ENCODE peak calls at places on chromosomes 6 and 20, in four cellular contexts. One of them, this sample, is unnamed. For H3K9me3, the result is how much of the 10 kb centered on the place peaks cover.

GRCh38 chr6:130191376-130191702 is 31.4 kb downstream of the SAMD3 start:
- DNase-seq in Peyer's patch: no peak
- DNase-seq in right cardiac atrium: no peak
- DNase-seq in suprapubic skin: no peak
- DNase-seq in this sample: no peak

GRCh38 chr6:88141641-88142298 is 24.4 kb downstream of the CNR1 start:
- DNase-seq in Peyer's patch: peak
- DNase-seq in right cardiac atrium: no peak
- DNase-seq in suprapubic skin: no peak
- DNase-seq in this sample: no peak

GRCh38 chr6:54019860-54020259 is 91.4 kb upstream of the MLIP start:
- DNase-seq in Peyer's patch: no peak
- DNase-seq in right cardiac atrium: no peak
- DNase-seq in suprapubic skin: no peak
- DNase-seq in this sample: no peak

GRCh38 chr6:39800388-39801032 is 8.3 kb downstream of the DAAM2 start:
- DNase-seq in Peyer's patch: no peak
- DNase-seq in right cardiac atrium: peak
- DNase-seq in suprapubic skin: no peak
- DNase-seq in this sample: no peak

GRCh38 chr6:113362542-113363430 is 494.4 kb upstream of the MARCKS start:
- DNase-seq in Peyer's patch: no peak
- DNase-seq in right cardiac atrium: no peak
- DNase-seq in suprapubic skin: no peak
- DNase-seq in this sample: no peak

GRCh38 chr6:142482249-142482648 is 180.4 kb downstream of the ADGRG6 start:
- DNase-seq in Peyer's patch: no peak
- DNase-seq in right cardiac atrium: no peak
- DNase-seq in suprapubic skin: no peak
- DNase-seq in this sample: no peak

GRCh38 chr6:116954335-116954734 is 77.3 kb downstream of the RFX6 start:
- DNase-seq in Peyer's patch: no peak
- DNase-seq in right cardiac atrium: no peak
- DNase-seq in suprapubic skin: no peak
- DNase-seq in this sample: no peak

GRCh38 chr6:29553268-29554057 is 6.1 kb downstream of the UBD start:
- DNase-seq in Peyer's patch: peak
- DNase-seq in right cardiac atrium: peak
- DNase-seq in suprapubic skin: no peak
- DNase-seq in this sample: no peak

GRCh38 chr20:29298759-29299613 is 1958.5 kb upstream of the DEFB115 start:
- DNase-seq in Peyer's patch: no peak
- DNase-seq in right cardiac atrium: no peak
- DNase-seq in suprapubic skin: no peak
- DNase-seq in this sample: no peak

GRCh38 chr6:137094411-137095008 is 49.7 kb upstream of the IL20RA start:
- DNase-seq in Peyer's patch: peak
- DNase-seq in right cardiac atrium: no peak
- DNase-seq in suprapubic skin: peak
- DNase-seq in this sample: no peak

GRCh38 chr20:8421981-8422380 is 289.9 kb downstream of the PLCB1 start:
- DNase-seq in Peyer's patch: no peak
- DNase-seq in right cardiac atrium: no peak
- DNase-seq in suprapubic skin: no peak
- DNase-seq in this sample: no peak

GRCh38 chr6:20237677-20238460 is 25.6 kb upstream of the MBOAT1 start:
- DNase-seq in Peyer's patch: no peak
- DNase-seq in right cardiac atrium: no peak
- DNase-seq in suprapubic skin: no peak
- DNase-seq in this sample: no peak

GRCh38 chr6:35048631-35049083 is 92.5 kb downstream of the TCP11 start:
- DNase-seq in Peyer's patch: no peak
- DNase-seq in right cardiac atrium: no peak
- DNase-seq in suprapubic skin: no peak
- DNase-seq in this sample: peak

GRCh38 chr6:6686748-6687601 is 98.5 kb downstream of the LY86 start:
- DNase-seq in Peyer's patch: peak
- DNase-seq in right cardiac atrium: peak
- DNase-seq in suprapubic skin: peak
- DNase-seq in this sample: peak

GRCh38 chr6:110542311-110543024 is 66.1 kb upstream of the SLC22A16 start:
- DNase-seq in Peyer's patch: no peak
- DNase-seq in right cardiac atrium: peak
- DNase-seq in suprapubic skin: no peak
- DNase-seq in this sample: peak

GRCh38 chr6:40789143-40789764 is 202.1 kb upstream of the LRFN2 start:
- DNase-seq in Peyer's patch: no peak
- DNase-seq in right cardiac atrium: no peak
- DNase-seq in suprapubic skin: no peak
- DNase-seq in this sample: no peak

GRCh38 chr20:50731930-50732690 is 730 bp downstream of the PARD6B start:
- DNase-seq in Peyer's patch: no peak
- DNase-seq in right cardiac atrium: no peak
- DNase-seq in suprapubic skin: no peak
- DNase-seq in this sample: no peak

GRCh38 chr6:83891586-83891985 is 32.1 kb downstream of the CYB5R4 start:
- DNase-seq in Peyer's patch: no peak
- DNase-seq in right cardiac atrium: no peak
- DNase-seq in suprapubic skin: no peak
- DNase-seq in this sample: no peak

GRCh38 chr20:10591956-10592521 is 81.8 kb downstream of the JAG1 start:
- DNase-seq in Peyer's patch: no peak
- DNase-seq in right cardiac atrium: no peak
- DNase-seq in suprapubic skin: no peak
- DNase-seq in this sample: no peak

GRCh38 chr20:34988176-34988540 is 32.5 kb downstream of the MYH7B start:
- DNase-seq in Peyer's patch: no peak
- DNase-seq in right cardiac atrium: no peak
- DNase-seq in suprapubic skin: no peak
- DNase-seq in this sample: no peak

GRCh38 chr20:54194724-54195438 is 13.0 kb upstream of the PFDN4 start:
- DNase-seq in Peyer's patch: no peak
- DNase-seq in right cardiac atrium: no peak
- DNase-seq in suprapubic skin: no peak
- DNase-seq in this sample: no peak

GRCh38 chr6:143515766-143516355 is 4.3 kb upstream of the FUCA2 start:
- DNase-seq in Peyer's patch: no peak
- DNase-seq in right cardiac atrium: no peak
- DNase-seq in suprapubic skin: no peak
- DNase-seq in this sample: no peak

GRCh38 chr6:1670711-1671462 is 61.2 kb downstream of the FOXC1 start:
- DNase-seq in Peyer's patch: no peak
- DNase-seq in right cardiac atrium: no peak
- DNase-seq in suprapubic skin: no peak
- DNase-seq in this sample: no peak

GRCh38 chr6:170535002-170535401 is 18.1 kb downstream of the PSMB1 start:
- DNase-seq in Peyer's patch: no peak
- DNase-seq in right cardiac atrium: no peak
- DNase-seq in suprapubic skin: no peak
- DNase-seq in this sample: no peak

GRCh38 chr6:169866668-169867521 is 115.5 kb downstream of the ERMARD start:
- DNase-seq in Peyer's patch: no peak
- DNase-seq in right cardiac atrium: no peak
- DNase-seq in suprapubic skin: no peak
- DNase-seq in this sample: no peak

GRCh38 chr6:81476881-81477280 is 275.6 kb downstream of the TENT5A start:
- DNase-seq in Peyer's patch: no peak
- DNase-seq in right cardiac atrium: no peak
- DNase-seq in suprapubic skin: no peak
- DNase-seq in this sample: no peak

GRCh38 chr6:105428342-105428957 is 25.6 kb upstream of the PREP start:
- DNase-seq in Peyer's patch: no peak
- DNase-seq in right cardiac atrium: no peak
- DNase-seq in suprapubic skin: no peak
- DNase-seq in this sample: no peak

GRCh38 chr6:116096979-116097816 is 3.5 kb upstream of the NT5DC1 start:
- DNase-seq in Peyer's patch: no peak
- DNase-seq in right cardiac atrium: no peak
- DNase-seq in suprapubic skin: no peak
- DNase-seq in this sample: no peak

GRCh38 chr6:139006470-139006869 is 18.4 kb upstream of the REPS1 start:
- DNase-seq in Peyer's patch: no peak
- DNase-seq in right cardiac atrium: no peak
- DNase-seq in suprapubic skin: no peak
- DNase-seq in this sample: no peak

GRCh38 chr6:13413906-13414555 is 73.4 kb downstream of the GFOD1 start:
- DNase-seq in Peyer's patch: no peak
- DNase-seq in right cardiac atrium: peak
- DNase-seq in suprapubic skin: no peak
- DNase-seq in this sample: peak

GRCh38 chr6:20095436-20095835 is 116.8 kb downstream of the MBOAT1 start:
- DNase-seq in Peyer's patch: no peak
- DNase-seq in right cardiac atrium: no peak
- DNase-seq in suprapubic skin: no peak
- DNase-seq in this sample: no peak

GRCh38 chr6:31850765-31851484 is 11.7 kb downstream of the NEU1 start:
- DNase-seq in Peyer's patch: no peak
- DNase-seq in right cardiac atrium: peak
- DNase-seq in suprapubic skin: no peak
- DNase-seq in this sample: no peak

GRCh38 chr6:24357336-24358218 is at the start of gene DCDC2:
- DNase-seq in Peyer's patch: peak
- DNase-seq in right cardiac atrium: peak
- DNase-seq in suprapubic skin: peak
- DNase-seq in this sample: no peak

GRCh38 chr6:118514689-118515088 is 33.4 kb upstream of the PLN start:
- DNase-seq in Peyer's patch: no peak
- DNase-seq in right cardiac atrium: no peak
- DNase-seq in suprapubic skin: no peak
- DNase-seq in this sample: no peak

GRCh38 chr6:27866370-27867050 is 45.7 kb downstream of the OR2B2 start:
- DNase-seq in Peyer's patch: no peak
- DNase-seq in right cardiac atrium: no peak
- DNase-seq in suprapubic skin: no peak
- DNase-seq in this sample: no peak

DNA sequence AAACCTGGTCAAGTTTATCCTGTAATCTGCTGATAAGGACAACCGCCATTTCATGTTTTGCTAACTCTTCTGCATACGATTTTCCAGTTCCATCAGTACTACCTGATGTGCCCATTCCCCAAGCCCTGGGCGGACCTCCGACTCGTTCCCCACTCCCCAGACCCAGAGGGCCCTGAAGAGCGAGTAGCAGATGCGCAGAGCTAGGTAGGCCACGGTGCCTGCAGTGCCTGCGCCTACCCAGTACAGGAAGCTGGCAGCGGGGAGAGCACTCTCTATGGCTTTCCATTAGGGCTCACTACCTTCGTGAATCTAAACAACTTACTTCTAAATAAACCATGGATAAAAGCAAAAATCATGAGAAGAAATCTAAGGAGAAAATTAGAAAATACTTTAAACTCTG is 14.3 kb upstream of the ZDHHC14 start:
- DNase-seq in Peyer's patch: no peak
- DNase-seq in right cardiac atrium: peak
- DNase-seq in suprapubic skin: no peak
- DNase-seq in this sample: no peak
- H3K9me3 ChIP-seq in Peyer's patch: under half
- H3K9me3 ChIP-seq in right cardiac atrium: under half
- H3K9me3 ChIP-seq in suprapubic skin: under half
- H3K9me3 ChIP-seq in this sample: under half

DNA sequence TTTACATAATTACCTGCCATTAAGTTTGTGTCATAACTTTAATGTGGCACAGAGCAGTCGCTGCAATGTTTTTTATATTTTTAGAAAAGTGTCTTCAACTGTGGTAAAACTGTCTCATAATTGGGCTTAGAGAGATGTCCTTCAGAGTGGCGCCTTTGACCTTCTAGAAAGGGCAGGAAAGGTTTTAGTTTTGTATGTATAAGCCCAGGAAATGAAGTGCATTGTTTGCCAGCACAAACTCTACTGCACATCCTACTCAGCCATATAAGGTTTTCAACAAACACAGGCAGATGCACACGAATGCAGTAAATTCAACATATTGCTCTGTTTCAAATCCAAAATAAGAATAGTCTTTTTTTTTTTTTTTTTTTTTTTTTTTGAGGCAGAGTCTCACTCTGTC is 201.4 kb downstream of the ALDH8A1 start:
- DNase-seq in Peyer's patch: no peak
- DNase-seq in right cardiac atrium: no peak
- DNase-seq in suprapubic skin: no peak
- DNase-seq in this sample: no peak
- H3K4me3 ChIP-seq in Peyer's patch: no peak
- H3K4me3 ChIP-seq in right cardiac atrium: no peak
- H3K4me3 ChIP-seq in suprapubic skin: no peak
- H3K4me3 ChIP-seq in this sample: no peak

DNA sequence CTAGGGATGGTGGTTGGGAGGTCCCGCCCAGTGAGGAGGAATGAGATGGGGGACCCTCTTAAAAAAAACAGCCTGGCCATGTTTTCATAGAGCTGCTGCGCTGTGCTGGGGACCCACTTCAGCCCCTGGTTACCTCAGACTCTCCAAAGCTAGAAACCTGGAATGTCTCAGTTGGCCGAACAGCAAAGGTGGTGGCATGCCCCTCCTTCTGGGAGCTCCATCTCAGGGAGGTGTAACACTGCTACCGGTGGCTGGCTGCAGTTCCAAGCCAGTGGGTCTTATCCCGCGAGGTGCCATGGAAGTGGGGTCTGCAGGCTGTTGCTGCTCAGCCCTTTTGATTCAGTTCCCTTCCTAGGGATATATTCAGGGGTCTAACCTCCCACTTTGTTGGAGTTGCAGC is 35.7 kb upstream of the TFB1M start:
- DNase-seq in Peyer's patch: no peak
- DNase-seq in right cardiac atrium: no peak
- DNase-seq in suprapubic skin: no peak
- DNase-seq in this sample: no peak
- H3K9me3 ChIP-seq in Peyer's patch: under half
- H3K9me3 ChIP-seq in right cardiac atrium: under half
- H3K9me3 ChIP-seq in suprapubic skin: under half
- H3K9me3 ChIP-seq in this sample: under half

DNA sequence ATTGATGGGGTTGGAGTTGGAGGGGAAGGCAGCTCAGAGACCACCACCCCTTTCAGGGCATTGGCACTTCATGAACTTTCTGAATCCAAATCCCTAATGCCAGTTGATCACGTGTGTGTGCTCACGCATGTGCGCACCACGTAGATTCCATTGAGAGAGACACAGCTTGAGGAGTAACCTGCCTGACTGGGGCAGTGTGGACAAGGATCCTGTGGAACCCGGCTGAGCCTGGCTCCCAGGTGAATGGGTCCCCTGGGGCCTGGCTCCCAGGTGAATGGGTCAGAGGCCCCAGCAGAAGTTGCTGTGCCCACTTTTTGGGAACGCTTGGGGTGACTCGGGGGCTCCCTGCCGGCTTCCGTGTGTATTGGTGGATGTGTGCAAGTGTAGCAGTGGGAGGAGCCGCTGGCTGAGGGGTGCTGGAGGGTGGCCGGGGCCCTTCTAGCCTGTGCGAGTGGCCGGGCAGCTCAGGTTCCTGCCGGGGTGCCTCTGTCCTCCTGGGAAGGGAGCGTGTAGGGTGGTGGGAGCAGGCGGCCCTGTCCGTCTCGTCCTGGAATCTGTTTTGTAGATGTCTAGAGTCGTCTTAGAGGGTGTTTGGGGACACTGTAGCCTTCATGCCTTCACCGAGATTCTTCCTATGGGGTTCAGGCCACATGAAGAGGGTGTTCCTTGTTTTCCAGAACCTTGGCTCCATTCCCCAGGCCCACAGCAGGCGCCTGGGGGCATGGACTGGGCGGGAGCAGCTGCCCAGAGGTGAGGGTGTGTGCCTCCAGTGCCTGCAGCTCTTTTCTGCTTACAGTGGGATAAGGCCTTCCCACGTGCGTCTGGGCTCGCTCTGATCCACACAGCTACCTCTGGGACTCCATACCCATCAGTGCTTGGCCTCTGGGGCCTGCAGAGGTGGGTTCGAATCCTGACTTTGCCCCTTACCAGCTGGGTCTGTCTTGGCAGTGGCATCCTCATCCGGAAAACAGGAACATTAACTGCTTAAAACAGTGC is 3.2 kb downstream of the RBM38 start:
- DNase-seq in Peyer's patch: no peak
- DNase-seq in right cardiac atrium: peak
- DNase-seq in suprapubic skin: no peak
- DNase-seq in this sample: no peak
- H3K4me3 ChIP-seq in Peyer's patch: peak
- H3K4me3 ChIP-seq in right cardiac atrium: peak
- H3K4me3 ChIP-seq in suprapubic skin: no peak
- H3K4me3 ChIP-seq in this sample: peak

This sample was measured in ascending aorta.